ENCODE peak calls at places on chromosomes 12 and 14, in ten cellular contexts. H is non-pigmented ciliary epithelial cell; F is coronary artery; I is stimulated activated CD4-positive, alpha-beta T cell treated with anti-CD3 and anti-CD28 coated beads, Interleukin-12 subunit alpha, Interleukin-12 subunit beta, amount 100 ng/mL, for 48 hours; G is CD4-positive, alpha-beta memory T cell; Z is RCC 7860; K is SJCRH30; R is lung microvascular endothelial cell; L is GDM1; V is GM20000. U is an unnamed sample.
A peak's percentile ranks its signal among the peaks of the same experiment; 100 is the strongest.

GRCh38 chr14:30874999-30875787 is 834 bp downstream of the COCH start:
- DNase-seq in H (no peak), F (no peak), I (no peak), G (no peak), Z (no peak), K (no peak), R (no peak), L (no peak), V (peak; percentile 47), U (no peak)

GRCh38 chr14:35747379-35747778 is 61.7 kb downstream of the RALGAPA1 start:
- DNase-seq in H (no peak), F (no peak), I (no peak), G (no peak), Z (no peak), K (no peak), R (peak; percentile 5), L (no peak), V (no peak), U (no peak)

GRCh38 chr12:94590428-94590827 is 59.9 kb downstream of the TMCC3 start:
- DNase-seq in H (no peak), F (peak; percentile 26), I (no peak), G (no peak), Z (no peak), K (no peak), R (no peak), L (no peak), V (no peak), U (no peak)

GRCh38 chr12:31370645-31371620 is 45.0 kb upstream of the SINHCAF start:
- DNase-seq in H (no peak), F (no peak), I (no peak), G (no peak), Z (no peak), K (no peak), R (peak; percentile 41), L (no peak), V (no peak), U (no peak)

GRCh38 chr12:27331299-27331926 is 1.2 kb upstream of the BMAL2 start:
- DNase-seq in H (peak; percentile 93), F (no peak), I (peak; percentile 34), G (no peak), Z (peak; percentile 87), K (no peak), R (peak; percentile 98), L (peak; percentile 7), V (peak; percentile 74), U (no peak)

GRCh38 chr12:51949342-51950030 is 2.0 kb upstream of the ACVR1B start:
- DNase-seq in H (no peak), F (peak; percentile 50), I (no peak), G (no peak), Z (no peak), K (no peak), R (no peak), L (no peak), V (no peak), U (no peak)

GRCh38 chr14:92154283-92154942 is 32.6 kb downstream of the CPSF2 start:
- DNase-seq in H (no peak), F (no peak), I (no peak), G (no peak), Z (no peak), K (no peak), R (no peak), L (no peak), V (no peak), U (no peak)

GRCh38 chr12:69966409-69966808 is 141.4 kb downstream of the MYRFL start:
- DNase-seq in H (peak; percentile 11), F (no peak), I (no peak), G (no peak), Z (peak; percentile 54), K (peak; percentile 42), R (no peak), L (no peak), V (no peak), U (no peak)

GRCh38 chr14:76863724-76864407 is 37.7 kb downstream of the LRRC74A start:
- DNase-seq in H (no peak), F (no peak), I (no peak), G (no peak), Z (no peak), K (peak; percentile 35), R (peak; percentile 56), L (peak; percentile 58), V (peak; percentile 55), U (no peak)

GRCh38 chr12:107352347-107353081 is 259.2 kb upstream of the CRY1 start:
- DNase-seq in H (no peak), F (no peak), I (no peak), G (no peak), Z (no peak), K (no peak), R (peak; percentile 50), L (no peak), V (no peak), U (no peak)

GRCh38 chr12:32897688-32898573 is 1.4 kb upstream of the PKP2 start:
- DNase-seq in H (no peak), F (no peak), I (no peak), G (no peak), Z (no peak), K (no peak), R (no peak), L (no peak), V (no peak), U (no peak)

GRCh38 chr14:87097021-87097420 is 896.0 kb downstream of the GALC start:
- DNase-seq in H (no peak), F (no peak), I (no peak), G (no peak), Z (no peak), K (no peak), R (no peak), L (no peak), V (no peak), U (no peak)

GRCh38 chr14:55255185-55255584 is 16.0 kb upstream of the FBXO34 start:
- DNase-seq in H (no peak), F (no peak), I (no peak), G (no peak), Z (no peak), K (no peak), R (no peak), L (no peak), V (no peak), U (no peak)

GRCh38 chr12:121793836-121794531 is 496 bp upstream of the RHOF start:
- DNase-seq in H (no peak), F (peak; percentile 93), I (peak; percentile 96), G (peak; percentile 98), Z (peak; percentile 79), K (no peak), R (peak; percentile 95), L (peak; percentile 94), V (peak; percentile 92), U (peak; percentile 94)

GRCh38 chr12:6834254-6834653 is 6.0 kb downstream of the P3H3 start:
- DNase-seq in H (no peak), F (no peak), I (no peak), G (no peak), Z (peak; percentile 26), K (no peak), R (no peak), L (no peak), V (no peak), U (no peak)

GRCh38 chr12:89490922-89491321 is 33.7 kb downstream of the GALNT4 start:
- DNase-seq in H (no peak), F (no peak), I (no peak), G (no peak), Z (no peak), K (no peak), R (no peak), L (no peak), V (no peak), U (no peak)

GRCh38 chr14:59772252-59772651 is 98.3 kb downstream of the RTN1 start:
- DNase-seq in H (peak; percentile 9), F (no peak), I (no peak), G (no peak), Z (no peak), K (no peak), R (peak; percentile 88), L (no peak), V (no peak), U (no peak)

GRCh38 chr14:105391541-105391940 is 6.8 kb upstream of the TEX22 start:
- DNase-seq in H (no peak), F (no peak), I (no peak), G (no peak), Z (no peak), K (no peak), R (no peak), L (no peak), V (no peak), U (no peak)

GRCh38 chr12:65699251-65699650 is 125.0 kb upstream of the HMGA2 start:
- DNase-seq in H (no peak), F (no peak), I (no peak), G (no peak), Z (no peak), K (no peak), R (peak; percentile 50), L (no peak), V (no peak), U (no peak)

GRCh38 chr14:21924479-21924878 is 250.9 kb upstream of the OR4E1 start:
- DNase-seq in H (no peak), F (no peak), I (no peak), G (peak; percentile 61), Z (no peak), K (no peak), R (peak; percentile 39), L (peak; percentile 59), V (peak; percentile 13), U (peak; percentile 70)

GRCh38 chr12:31207799-31208465 is 118.0 kb downstream of the SINHCAF start:
- DNase-seq in H (no peak), F (no peak), I (no peak), G (no peak), Z (no peak), K (no peak), R (no peak), L (no peak), V (no peak), U (no peak)

GRCh38 chr14:90512332-90512951 is 115.6 kb downstream of the CALM1 start:
- DNase-seq in H (no peak), F (peak; percentile 61), I (no peak), G (no peak), Z (no peak), K (no peak), R (no peak), L (no peak), V (no peak), U (no peak)

GRCh38 chr12:131671871-131672270 is 39.0 kb upstream of the SFSWAP start:
- DNase-seq in H (no peak), F (peak; percentile 36), I (no peak), G (no peak), Z (no peak), K (no peak), R (no peak), L (no peak), V (no peak), U (no peak)

GRCh38 chr14:105883066-105884005 is 357.0 kb downstream of the TMEM121 start:
- DNase-seq in H (no peak), F (peak; percentile 58), I (no peak), G (no peak), Z (no peak), K (no peak), R (no peak), L (no peak), V (no peak), U (no peak)

GRCh38 chr12:96156211-96156610 is 38.0 kb upstream of the ELK3 start:
- DNase-seq in H (no peak), F (no peak), I (no peak), G (no peak), Z (no peak), K (no peak), R (no peak), L (no peak), V (no peak), U (no peak)

GRCh38 chr14:31270196-31270772 is 62.7 kb upstream of the HECTD1 start:
- DNase-seq in H (no peak), F (no peak), I (peak; percentile 24), G (no peak), Z (no peak), K (peak; percentile 11), R (peak; percentile 48), L (no peak), V (no peak), U (no peak)

GRCh38 chr12:12533238-12533829 is 29.3 kb downstream of the DUSP16 start:
- DNase-seq in H (no peak), F (no peak), I (no peak), G (no peak), Z (no peak), K (peak; percentile 88), R (no peak), L (no peak), V (no peak), U (no peak)

GRCh38 chr14:68232643-68233055 is 413.1 kb downstream of the RAD51B start:
- DNase-seq in H (peak; percentile 99), F (no peak), I (peak; percentile 32), G (no peak), Z (peak; percentile 97), K (peak; percentile 38), R (peak; percentile 100), L (no peak), V (peak; percentile 49), U (no peak)